ENCODE peak calls at places on chromosomes 3 and 15, in nine cellular contexts. One of them, this sample, is unnamed. For H3K4me1 and H3K27me3, the result is how much of the 10 kb centered on the place peaks cover.

GRCh38 chr3:138569090-138569489 is 25.0 kb downstream of the CEP70 start:
- DNase-seq in aorta: no peak
- DNase-seq in SJCRH30: no peak
- DNase-seq in CD8-positive, alpha-beta memory T cell: no peak
- DNase-seq in tibial nerve: no peak
- DNase-seq in DND-41: no peak
- DNase-seq in colonic mucosa: no peak
- DNase-seq in psoas muscle: no peak
- DNase-seq in CD8-positive, alpha-beta T cell: no peak
- DNase-seq in this sample: no peak

GRCh38 chr3:100880072-100880471 is 113.1 kb downstream of the ABI3BP start:
- DNase-seq in aorta: peak
- DNase-seq in SJCRH30: no peak
- DNase-seq in CD8-positive, alpha-beta memory T cell: no peak
- DNase-seq in tibial nerve: no peak
- DNase-seq in DND-41: no peak
- DNase-seq in colonic mucosa: peak
- DNase-seq in psoas muscle: peak
- DNase-seq in CD8-positive, alpha-beta T cell: no peak
- DNase-seq in this sample: peak

GRCh38 chr15:51331141-51331540 is 7.3 kb downstream of the CYP19A1 start:
- DNase-seq in aorta: no peak
- DNase-seq in SJCRH30: no peak
- DNase-seq in CD8-positive, alpha-beta memory T cell: no peak
- DNase-seq in tibial nerve: no peak
- DNase-seq in DND-41: no peak
- DNase-seq in colonic mucosa: no peak
- DNase-seq in psoas muscle: no peak
- DNase-seq in CD8-positive, alpha-beta T cell: no peak
- DNase-seq in this sample: no peak

GRCh38 chr3:119352863-119353527 is 58.8 kb downstream of the ARHGAP31 start:
- DNase-seq in aorta: no peak
- DNase-seq in SJCRH30: peak
- DNase-seq in CD8-positive, alpha-beta memory T cell: peak
- DNase-seq in tibial nerve: peak
- DNase-seq in DND-41: no peak
- DNase-seq in colonic mucosa: no peak
- DNase-seq in psoas muscle: no peak
- DNase-seq in CD8-positive, alpha-beta T cell: peak
- DNase-seq in this sample: no peak

GRCh38 chr3:103127737-103128136 is 692.9 kb downstream of the ZPLD1 start:
- DNase-seq in aorta: no peak
- DNase-seq in SJCRH30: no peak
- DNase-seq in CD8-positive, alpha-beta memory T cell: no peak
- DNase-seq in tibial nerve: no peak
- DNase-seq in DND-41: no peak
- DNase-seq in colonic mucosa: no peak
- DNase-seq in psoas muscle: no peak
- DNase-seq in CD8-positive, alpha-beta T cell: no peak
- DNase-seq in this sample: no peak

GRCh38 chr3:112531358-112531781 is 30.4 kb downstream of the ATG3 start:
- DNase-seq in aorta: no peak
- DNase-seq in SJCRH30: peak
- DNase-seq in CD8-positive, alpha-beta memory T cell: no peak
- DNase-seq in tibial nerve: no peak
- DNase-seq in DND-41: no peak
- DNase-seq in colonic mucosa: no peak
- DNase-seq in psoas muscle: no peak
- DNase-seq in CD8-positive, alpha-beta T cell: no peak
- DNase-seq in this sample: no peak

GRCh38 chr3:164060923-164061322 is 1017.4 kb downstream of the SI start:
- DNase-seq in aorta: no peak
- DNase-seq in SJCRH30: no peak
- DNase-seq in CD8-positive, alpha-beta memory T cell: no peak
- DNase-seq in tibial nerve: no peak
- DNase-seq in DND-41: no peak
- DNase-seq in colonic mucosa: no peak
- DNase-seq in psoas muscle: no peak
- DNase-seq in CD8-positive, alpha-beta T cell: no peak
- DNase-seq in this sample: no peak

GRCh38 chr3:105304487-105304886 is 62.2 kb upstream of the ALCAM start:
- DNase-seq in aorta: no peak
- DNase-seq in SJCRH30: no peak
- DNase-seq in CD8-positive, alpha-beta memory T cell: no peak
- DNase-seq in tibial nerve: no peak
- DNase-seq in DND-41: no peak
- DNase-seq in colonic mucosa: no peak
- DNase-seq in psoas muscle: no peak
- DNase-seq in CD8-positive, alpha-beta T cell: no peak
- DNase-seq in this sample: no peak

GRCh38 chr3:102036472-102036871 is 187.2 kb downstream of the NFKBIZ start:
- DNase-seq in aorta: no peak
- DNase-seq in SJCRH30: no peak
- DNase-seq in CD8-positive, alpha-beta memory T cell: no peak
- DNase-seq in tibial nerve: no peak
- DNase-seq in DND-41: no peak
- DNase-seq in colonic mucosa: no peak
- DNase-seq in psoas muscle: no peak
- DNase-seq in CD8-positive, alpha-beta T cell: no peak
- DNase-seq in this sample: no peak

GRCh38 chr3:143648708-143649107 is 199.6 kb downstream of the SLC9A9 start:
- DNase-seq in aorta: no peak
- DNase-seq in SJCRH30: peak
- DNase-seq in CD8-positive, alpha-beta memory T cell: no peak
- DNase-seq in tibial nerve: no peak
- DNase-seq in DND-41: no peak
- DNase-seq in colonic mucosa: no peak
- DNase-seq in psoas muscle: no peak
- DNase-seq in CD8-positive, alpha-beta T cell: no peak
- DNase-seq in this sample: peak

GRCh38 chr15:27250223-27250622 is 279.2 kb downstream of the GABRG3 start:
- DNase-seq in aorta: no peak
- DNase-seq in SJCRH30: no peak
- DNase-seq in CD8-positive, alpha-beta memory T cell: no peak
- DNase-seq in tibial nerve: no peak
- DNase-seq in DND-41: no peak
- DNase-seq in colonic mucosa: no peak
- DNase-seq in psoas muscle: no peak
- DNase-seq in CD8-positive, alpha-beta T cell: no peak
- DNase-seq in this sample: no peak

GRCh38 chr3:39752019-39752637 is 57.3 kb upstream of the MYRIP start:
- DNase-seq in aorta: no peak
- DNase-seq in SJCRH30: peak
- DNase-seq in CD8-positive, alpha-beta memory T cell: no peak
- DNase-seq in tibial nerve: no peak
- DNase-seq in DND-41: no peak
- DNase-seq in colonic mucosa: no peak
- DNase-seq in psoas muscle: no peak
- DNase-seq in CD8-positive, alpha-beta T cell: no peak
- DNase-seq in this sample: no peak

GRCh38 chr3:121295966-121296365 is 249.8 kb downstream of the POLQ start:
- DNase-seq in aorta: no peak
- DNase-seq in SJCRH30: no peak
- DNase-seq in CD8-positive, alpha-beta memory T cell: no peak
- DNase-seq in tibial nerve: no peak
- DNase-seq in DND-41: no peak
- DNase-seq in colonic mucosa: no peak
- DNase-seq in psoas muscle: no peak
- DNase-seq in CD8-positive, alpha-beta T cell: no peak
- DNase-seq in this sample: no peak

GRCh38 chr3:104425416-104425815 is 941.3 kb upstream of the ALCAM start:
- DNase-seq in aorta: no peak
- DNase-seq in SJCRH30: peak
- DNase-seq in CD8-positive, alpha-beta memory T cell: no peak
- DNase-seq in tibial nerve: no peak
- DNase-seq in DND-41: no peak
- DNase-seq in colonic mucosa: no peak
- DNase-seq in psoas muscle: no peak
- DNase-seq in CD8-positive, alpha-beta T cell: no peak
- DNase-seq in this sample: no peak

GRCh38 chr3:147419731-147420360 is 10.7 kb downstream of the ZIC1 start:
- DNase-seq in aorta: no peak
- DNase-seq in SJCRH30: no peak
- DNase-seq in CD8-positive, alpha-beta memory T cell: no peak
- DNase-seq in tibial nerve: no peak
- DNase-seq in DND-41: no peak
- DNase-seq in colonic mucosa: no peak
- DNase-seq in psoas muscle: no peak
- DNase-seq in CD8-positive, alpha-beta T cell: no peak
- DNase-seq in this sample: no peak

GRCh38 chr3:59803269-59803668 is 753.4 kb upstream of the CFAP20DC start:
- DNase-seq in aorta: no peak
- DNase-seq in SJCRH30: no peak
- DNase-seq in CD8-positive, alpha-beta memory T cell: no peak
- DNase-seq in tibial nerve: no peak
- DNase-seq in DND-41: no peak
- DNase-seq in colonic mucosa: no peak
- DNase-seq in psoas muscle: no peak
- DNase-seq in CD8-positive, alpha-beta T cell: no peak
- DNase-seq in this sample: no peak

GRCh38 chr3:188916934-188917391 is 254.8 kb upstream of the TPRG1 start:
- DNase-seq in aorta: no peak
- DNase-seq in SJCRH30: no peak
- DNase-seq in CD8-positive, alpha-beta memory T cell: peak
- DNase-seq in tibial nerve: no peak
- DNase-seq in DND-41: peak
- DNase-seq in colonic mucosa: no peak
- DNase-seq in psoas muscle: no peak
- DNase-seq in CD8-positive, alpha-beta T cell: no peak
- DNase-seq in this sample: no peak

GRCh38 chr15:90419202-90419601 is 31.2 kb downstream of the IQGAP1 start:
- DNase-seq in aorta: no peak
- DNase-seq in SJCRH30: no peak
- DNase-seq in CD8-positive, alpha-beta memory T cell: no peak
- DNase-seq in tibial nerve: no peak
- DNase-seq in DND-41: no peak
- DNase-seq in colonic mucosa: no peak
- DNase-seq in psoas muscle: no peak
- DNase-seq in CD8-positive, alpha-beta T cell: no peak
- DNase-seq in this sample: no peak
- H3K4me1 ChIP-seq in aorta: under half
- H3K4me1 ChIP-seq in SJCRH30: under half
- H3K4me1 ChIP-seq in CD8-positive, alpha-beta memory T cell: half or more
- H3K4me1 ChIP-seq in tibial nerve: half or more
- H3K4me1 ChIP-seq in DND-41: under half
- H3K4me1 ChIP-seq in colonic mucosa: under half
- H3K4me1 ChIP-seq in psoas muscle: half or more
- H3K4me1 ChIP-seq in CD8-positive, alpha-beta T cell: under half
- H3K4me1 ChIP-seq in this sample: under half

GRCh38 chr3:126360046-126360713 is 3.0 kb upstream of the KLF15 start:
- DNase-seq in aorta: peak
- DNase-seq in SJCRH30: no peak
- DNase-seq in CD8-positive, alpha-beta memory T cell: no peak
- DNase-seq in tibial nerve: no peak
- DNase-seq in DND-41: no peak
- DNase-seq in colonic mucosa: no peak
- DNase-seq in psoas muscle: peak
- DNase-seq in CD8-positive, alpha-beta T cell: no peak
- DNase-seq in this sample: no peak
- H3K27me3 ChIP-seq in aorta: under half
- H3K27me3 ChIP-seq in SJCRH30: under half
- H3K27me3 ChIP-seq in CD8-positive, alpha-beta memory T cell: under half
- H3K27me3 ChIP-seq in tibial nerve: under half
- H3K27me3 ChIP-seq in DND-41: under half
- H3K27me3 ChIP-seq in colonic mucosa: under half
- H3K27me3 ChIP-seq in psoas muscle: under half
- H3K27me3 ChIP-seq in CD8-positive, alpha-beta T cell: under half
- H3K27me3 ChIP-seq in this sample: under half

DNA sequence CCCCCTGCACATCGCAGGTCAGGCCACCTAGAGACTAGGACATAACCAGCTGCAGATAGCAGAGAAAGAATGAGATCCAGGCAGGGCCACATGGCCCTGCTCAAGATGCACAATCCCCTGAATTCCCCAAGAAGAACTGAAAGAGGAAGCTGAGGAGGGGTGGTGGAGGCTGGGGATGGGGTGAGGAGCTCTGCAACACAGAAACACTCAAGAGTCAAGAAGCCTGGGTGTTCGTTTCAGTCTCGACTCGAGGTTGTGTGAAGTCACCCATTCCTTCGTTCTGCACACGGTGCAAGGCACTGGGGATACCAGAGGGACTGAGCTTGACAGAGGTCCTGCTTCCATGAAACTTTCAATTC is 62.0 kb downstream of the TLE3 start:
- DNase-seq in aorta: no peak
- DNase-seq in SJCRH30: no peak
- DNase-seq in CD8-positive, alpha-beta memory T cell: no peak
- DNase-seq in tibial nerve: no peak
- DNase-seq in DND-41: no peak
- DNase-seq in colonic mucosa: no peak
- DNase-seq in psoas muscle: no peak
- DNase-seq in CD8-positive, alpha-beta T cell: no peak
- DNase-seq in this sample: no peak
- H3K4me1 ChIP-seq in aorta: under half
- H3K4me1 ChIP-seq in SJCRH30: under half
- H3K4me1 ChIP-seq in CD8-positive, alpha-beta memory T cell: under half
- H3K4me1 ChIP-seq in tibial nerve: under half
- H3K4me1 ChIP-seq in DND-41: under half
- H3K4me1 ChIP-seq in colonic mucosa: under half
- H3K4me1 ChIP-seq in psoas muscle: under half
- H3K4me1 ChIP-seq in CD8-positive, alpha-beta T cell: under half
- H3K4me1 ChIP-seq in this sample: under half

DNA sequence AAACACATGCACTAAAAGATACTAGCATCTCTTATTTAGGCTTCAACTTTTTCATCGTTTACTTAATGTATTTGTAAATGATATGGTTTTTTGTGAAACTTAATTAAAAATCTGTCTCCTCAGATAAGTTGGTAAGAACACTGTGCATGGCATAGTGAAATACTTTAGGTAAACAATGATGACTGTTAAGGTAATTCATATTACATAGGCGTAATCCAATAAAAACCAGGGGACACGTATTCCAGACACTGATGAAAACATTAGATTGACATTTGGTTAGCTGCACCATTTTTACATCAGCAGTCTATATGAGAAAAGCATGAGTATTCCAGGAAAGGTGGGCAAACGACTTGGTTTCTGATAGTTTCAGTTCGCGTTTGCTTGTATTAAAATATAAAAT is 170.0 kb downstream of the MBNL1 start:
- DNase-seq in aorta: no peak
- DNase-seq in SJCRH30: no peak
- DNase-seq in CD8-positive, alpha-beta memory T cell: no peak
- DNase-seq in tibial nerve: no peak
- DNase-seq in DND-41: no peak
- DNase-seq in colonic mucosa: no peak
- DNase-seq in psoas muscle: no peak
- DNase-seq in CD8-positive, alpha-beta T cell: no peak
- DNase-seq in this sample: no peak
- H3K27me3 ChIP-seq in aorta: under half
- H3K27me3 ChIP-seq in SJCRH30: under half
- H3K27me3 ChIP-seq in CD8-positive, alpha-beta memory T cell: under half
- H3K27me3 ChIP-seq in tibial nerve: under half
- H3K27me3 ChIP-seq in DND-41: under half
- H3K27me3 ChIP-seq in colonic mucosa: under half
- H3K27me3 ChIP-seq in psoas muscle: under half
- H3K27me3 ChIP-seq in CD8-positive, alpha-beta T cell: under half
- H3K27me3 ChIP-seq in this sample: under half

DNA sequence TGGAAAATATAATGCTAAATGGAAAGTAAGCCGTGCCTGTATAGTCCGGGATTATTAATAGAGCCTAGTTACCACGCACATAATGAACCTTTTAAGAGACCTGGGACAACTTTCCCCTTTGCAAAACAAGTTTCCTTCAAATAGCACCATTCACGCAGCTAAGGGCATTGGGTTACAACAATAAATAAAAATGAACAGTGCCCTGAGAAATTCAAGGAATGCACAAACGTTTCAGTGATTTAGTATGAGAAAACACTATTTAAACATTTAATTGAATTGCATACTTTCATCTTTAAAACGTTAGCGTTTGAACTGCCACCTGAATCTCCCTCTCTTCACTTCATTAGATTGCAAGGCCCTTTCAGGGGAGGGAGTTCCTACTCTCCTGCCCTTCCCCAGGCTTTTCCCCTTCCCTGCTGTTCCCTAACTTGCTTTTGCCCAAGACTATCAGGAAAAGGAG is 46.3 kb downstream of the SMAD6 start:
- DNase-seq in aorta: no peak
- DNase-seq in SJCRH30: no peak
- DNase-seq in CD8-positive, alpha-beta memory T cell: no peak
- DNase-seq in tibial nerve: no peak
- DNase-seq in DND-41: no peak
- DNase-seq in colonic mucosa: no peak
- DNase-seq in psoas muscle: no peak
- DNase-seq in CD8-positive, alpha-beta T cell: no peak
- DNase-seq in this sample: no peak
- H3K4me1 ChIP-seq in aorta: under half
- H3K4me1 ChIP-seq in SJCRH30: under half
- H3K4me1 ChIP-seq in CD8-positive, alpha-beta memory T cell: under half
- H3K4me1 ChIP-seq in tibial nerve: half or more
- H3K4me1 ChIP-seq in DND-41: under half
- H3K4me1 ChIP-seq in colonic mucosa: under half
- H3K4me1 ChIP-seq in psoas muscle: under half
- H3K4me1 ChIP-seq in CD8-positive, alpha-beta T cell: under half
- H3K4me1 ChIP-seq in this sample: half or more